ENCODE peak calls at places on chromosomes 1 and 21, in ten cellular contexts. O is hippocampal formation; W is stimulated activated CD4-positive, alpha-beta T cell treated with anti-CD3 and anti-CD28 coated beads, Interleukin-4, amount 100 ng/mL, for 1 hour; C is transverse colon; F is GM13977; B is H9; M is NCI-H510A treated with DMSO at 0.1 percent for 48 hours; X is left ventricle myocardium superior; Z is AG08396; V is B cell. J is an unnamed sample.

GRCh38 chr1:184075040-184076029 is 23.8 kb downstream of the TSEN15 start:
- DNase-seq in X (no peak), O (no peak), Z (peak; percentile 30), B (no peak), C (peak; percentile 15), W (no peak), V (peak; percentile 17), M (peak; percentile 74), F (peak; percentile 28), J (peak; percentile 66)

GRCh38 chr1:18109058-18109755 is 1.6 kb downstream of the IGSF21 start:
- DNase-seq in Z (no peak), C (no peak), X (peak; percentile 40), F (no peak), B (no peak), M (peak; percentile 46), W (no peak), O (peak; percentile 23), V (no peak), J (no peak)

GRCh38 chr1:215665212-215665611 is 98.1 kb downstream of the KCTD3 start:
- DNase-seq in B (no peak), W (no peak), O (no peak), Z (no peak), X (no peak), F (peak; percentile 7), V (no peak), M (no peak), C (no peak), J (no peak)

GRCh38 chr1:234231061-234231892 is 142.0 kb upstream of the COA6 start:
- DNase-seq in C (no peak), F (no peak), W (peak; percentile 16), X (no peak), V (no peak), Z (no peak), M (no peak), B (peak; percentile 86), O (no peak), J (no peak)

GRCh38 chr1:179034720-179035119 is 9.0 kb downstream of the FAM20B start:
- DNase-seq in Z (peak; percentile 39), C (no peak), F (peak; percentile 76), V (peak; percentile 44), W (no peak), O (no peak), X (no peak), M (no peak), B (no peak), J (peak; percentile 15)

GRCh38 chr1:218717611-218718010 is 372.5 kb downstream of the TGFB2 start:
- DNase-seq in O (no peak), C (no peak), M (no peak), Z (no peak), X (no peak), B (no peak), V (no peak), F (no peak), W (no peak), J (peak; percentile 84)

GRCh38 chr21:17554619-17555472 is 42.0 kb downstream of the CXADR start:
- DNase-seq in Z (peak; percentile 25), X (no peak), B (no peak), C (no peak), W (no peak), V (no peak), O (peak; percentile 30), F (no peak), M (no peak), J (peak; percentile 36)

GRCh38 chr1:43531453-43531905 is 796 bp downstream of the PTPRF start:
- DNase-seq in B (no peak), M (peak; percentile 77), Z (peak; percentile 72), X (peak; percentile 51), W (peak; percentile 15), V (no peak), O (no peak), C (peak; percentile 63), F (no peak), J (peak; percentile 66)

GRCh38 chr1:47189844-47190562 is at the start of gene PDZK1IP1:
- DNase-seq in M (no peak), B (peak; percentile 47), C (peak; percentile 90), O (no peak), X (peak; percentile 84), W (no peak), F (no peak), V (no peak), Z (peak; percentile 72), J (peak; percentile 77)

GRCh38 chr1:174837386-174837785 is 162.4 kb upstream of the CACYBP start:
- DNase-seq in B (no peak), Z (no peak), C (no peak), O (no peak), X (no peak), V (no peak), M (no peak), W (no peak), F (no peak), J (no peak)

GRCh38 chr1:108644984-108645383 is 15.9 kb downstream of the HENMT1 start:
- DNase-seq in O (no peak), W (peak; percentile 29), Z (no peak), C (peak; percentile 68), V (no peak), B (no peak), M (peak; percentile 5), X (no peak), F (no peak), J (no peak)

GRCh38 chr1:201942129-201942495 is 4.2 kb downstream of the LMOD1 start:
- DNase-seq in Z (no peak), V (no peak), O (no peak), B (no peak), C (no peak), F (no peak), M (no peak), W (no peak), X (no peak), J (no peak)

GRCh38 chr1:166884040-166884642 is 8.1 kb upstream of the TADA1 start:
- DNase-seq in F (peak; percentile 31), M (peak; percentile 54), C (peak; percentile 53), B (peak; percentile 91), V (peak; percentile 54), O (peak; percentile 16), X (peak; percentile 63), W (peak; percentile 41), Z (peak; percentile 65), J (peak; percentile 11)

GRCh38 chr1:42744030-42744413 is 4.0 kb upstream of the CLDN19 start:
- DNase-seq in B (no peak), X (no peak), M (no peak), F (no peak), W (no peak), C (no peak), Z (no peak), O (no peak), V (no peak), J (no peak)

GRCh38 chr1:36223373-36223995 is 759 bp upstream of the THRAP3 start:
- DNase-seq in B (no peak), O (no peak), C (peak; percentile 21), W (no peak), M (peak; percentile 88), V (peak; percentile 68), F (peak; percentile 74), Z (no peak), X (no peak), J (peak; percentile 64)

GRCh38 chr1:175774921-175775320 is 31.5 kb upstream of the TNR start:
- DNase-seq in W (no peak), C (no peak), Z (no peak), F (no peak), M (no peak), V (no peak), X (no peak), B (peak; percentile 50), O (no peak), J (no peak)

GRCh38 chr1:10064416-10065343 is 31.9 kb downstream of the UBE4B start:
- DNase-seq in F (no peak), B (no peak), X (no peak), C (no peak), M (no peak), Z (no peak), O (no peak), W (no peak), V (no peak), J (peak; percentile 39)

GRCh38 chr1:216178266-216178665 is 245.0 kb downstream of the USH2A start:
- DNase-seq in M (no peak), O (no peak), B (no peak), F (no peak), C (no peak), W (no peak), V (no peak), Z (no peak), X (no peak), J (no peak)

GRCh38 chr1:220812308-220812707 is 25.6 kb downstream of the MTARC1 start:
- DNase-seq in M (no peak), C (no peak), X (no peak), B (no peak), V (no peak), W (no peak), Z (no peak), F (no peak), O (no peak), J (no peak)

GRCh38 chr1:51648180-51649109 is 31.6 kb downstream of the OSBPL9 start:
- DNase-seq in X (no peak), C (peak; percentile 56), F (no peak), B (peak; percentile 42), V (no peak), Z (peak; percentile 25), W (no peak), M (peak; percentile 24), O (no peak), J (no peak)

GRCh38 chr1:173190101-173190895 is 16.8 kb downstream of the TNFSF4 start:
- DNase-seq in Z (peak; percentile 36), M (peak; percentile 77), X (peak; percentile 84), W (no peak), V (no peak), C (peak; percentile 79), O (peak; percentile 34), B (no peak), F (no peak), J (peak; percentile 95)

J was measured in lung microvascular endothelial cell.